ENCODE peak calls at places on chromosomes 1 and 21, in five cellular contexts. One of them, this sample, is unnamed. For H3K4me1, the result is how much of the 10 kb centered on the place peaks cover.

GRCh38 chr1:62978056-62978455 is 194.1 kb downstream of the ATG4C start:
- DNase-seq in fibroblast of lung: no peak
- DNase-seq in CD8-positive, alpha-beta T cell: no peak
- DNase-seq in tibial artery: no peak
- DNase-seq in cardiac muscle cell: no peak
- DNase-seq in this sample: no peak

GRCh38 chr1:42730988-42731387 is 9.0 kb downstream of the CLDN19 start:
- DNase-seq in fibroblast of lung: no peak
- DNase-seq in CD8-positive, alpha-beta T cell: no peak
- DNase-seq in tibial artery: no peak
- DNase-seq in cardiac muscle cell: no peak
- DNase-seq in this sample: no peak

GRCh38 chr1:147852706-147853225 is 49.8 kb upstream of the GJA8 start:
- DNase-seq in fibroblast of lung: peak
- DNase-seq in CD8-positive, alpha-beta T cell: no peak
- DNase-seq in tibial artery: no peak
- DNase-seq in cardiac muscle cell: no peak
- DNase-seq in this sample: no peak

GRCh38 chr1:78691995-78692747 is 42.5 kb downstream of the IFI44 start:
- DNase-seq in fibroblast of lung: peak
- DNase-seq in CD8-positive, alpha-beta T cell: no peak
- DNase-seq in tibial artery: no peak
- DNase-seq in cardiac muscle cell: no peak
- DNase-seq in this sample: no peak

GRCh38 chr1:192589813-192590212 is 14.2 kb downstream of the RGS1 start:
- DNase-seq in fibroblast of lung: peak
- DNase-seq in CD8-positive, alpha-beta T cell: no peak
- DNase-seq in tibial artery: no peak
- DNase-seq in cardiac muscle cell: peak
- DNase-seq in this sample: no peak

GRCh38 chr1:97630968-97631367 is 289.9 kb downstream of the DPYD start:
- DNase-seq in fibroblast of lung: peak
- DNase-seq in CD8-positive, alpha-beta T cell: no peak
- DNase-seq in tibial artery: no peak
- DNase-seq in cardiac muscle cell: peak
- DNase-seq in this sample: no peak

GRCh38 chr1:161706116-161706482 is 930 bp upstream of the FCRLA start:
- DNase-seq in fibroblast of lung: peak
- DNase-seq in CD8-positive, alpha-beta T cell: no peak
- DNase-seq in tibial artery: no peak
- DNase-seq in cardiac muscle cell: no peak
- DNase-seq in this sample: no peak

GRCh38 chr1:16015491-16015890 is 2.4 kb downstream of the HSPB7 start:
- DNase-seq in fibroblast of lung: no peak
- DNase-seq in CD8-positive, alpha-beta T cell: no peak
- DNase-seq in tibial artery: no peak
- DNase-seq in cardiac muscle cell: no peak
- DNase-seq in this sample: no peak

GRCh38 chr21:44872568-44873355 is 728 bp downstream of the PTTG1IP start:
- DNase-seq in fibroblast of lung: peak
- DNase-seq in CD8-positive, alpha-beta T cell: peak
- DNase-seq in tibial artery: peak
- DNase-seq in cardiac muscle cell: peak
- DNase-seq in this sample: peak
- H3K4me1 ChIP-seq in fibroblast of lung: under half
- H3K4me1 ChIP-seq in CD8-positive, alpha-beta T cell: half or more
- H3K4me1 ChIP-seq in tibial artery: half or more
- H3K4me1 ChIP-seq in cardiac muscle cell: under half
- H3K4me1 ChIP-seq in this sample: half or more

GRCh38 chr1:240278082-240278481 is 186.4 kb downstream of the FMN2 start:
- DNase-seq in fibroblast of lung: no peak
- DNase-seq in CD8-positive, alpha-beta T cell: no peak
- DNase-seq in tibial artery: no peak
- DNase-seq in cardiac muscle cell: no peak
- DNase-seq in this sample: no peak
- TF ChIP-seq CTCF in fibroblast of lung: no peak
- TF ChIP-seq CTCF in CD8-positive, alpha-beta T cell: no peak
- TF ChIP-seq CTCF in tibial artery: no peak
- TF ChIP-seq CTCF in cardiac muscle cell: no peak
- TF ChIP-seq CTCF in this sample: no peak

DNA sequence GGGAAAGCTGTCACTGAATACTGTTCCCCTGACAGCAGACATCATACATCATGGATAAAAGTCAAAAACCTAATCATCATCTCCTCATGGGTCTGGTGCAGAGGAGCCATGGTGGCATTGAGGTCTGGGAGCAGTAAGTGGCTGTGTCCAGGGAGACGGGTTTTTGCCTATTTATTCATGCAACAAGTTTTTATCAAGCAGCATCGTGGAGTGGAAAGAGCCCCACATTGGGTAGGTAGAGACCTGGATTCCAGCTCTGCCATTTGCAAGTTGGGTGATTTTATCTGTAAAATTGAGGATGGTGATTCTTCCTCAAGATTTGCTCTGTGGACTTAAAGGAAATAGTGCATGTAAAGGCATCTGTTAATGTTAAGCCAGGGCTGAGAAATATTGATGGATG is 4.2 kb downstream of the CACHD1 start:
- DNase-seq in fibroblast of lung: no peak
- DNase-seq in CD8-positive, alpha-beta T cell: no peak
- DNase-seq in tibial artery: no peak
- DNase-seq in cardiac muscle cell: no peak
- DNase-seq in this sample: no peak
- H3K4me1 ChIP-seq in fibroblast of lung: under half
- H3K4me1 ChIP-seq in CD8-positive, alpha-beta T cell: under half
- H3K4me1 ChIP-seq in tibial artery: half or more
- H3K4me1 ChIP-seq in cardiac muscle cell: half or more
- H3K4me1 ChIP-seq in this sample: under half

DNA sequence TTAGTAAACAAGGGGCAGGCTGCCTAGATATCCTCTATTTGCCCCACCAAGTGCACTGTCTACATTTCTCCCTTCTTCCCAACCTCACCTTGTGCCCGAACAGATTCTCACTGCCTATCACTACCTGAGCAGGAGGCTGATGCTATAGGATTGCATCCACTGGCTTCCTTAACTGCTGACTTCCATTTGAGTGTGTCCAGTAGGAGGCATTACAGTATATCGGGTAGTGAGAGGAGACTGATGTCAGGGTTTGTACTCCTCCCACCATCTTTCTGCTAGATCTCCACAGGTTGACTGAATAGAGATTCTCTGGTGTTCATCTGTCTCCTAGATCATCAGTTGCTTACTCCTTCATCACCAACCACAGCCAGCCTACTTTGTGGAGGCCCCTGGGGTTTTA is 796.3 kb downstream of the LRRIQ3 start:
- DNase-seq in fibroblast of lung: no peak
- DNase-seq in CD8-positive, alpha-beta T cell: no peak
- DNase-seq in tibial artery: no peak
- DNase-seq in cardiac muscle cell: no peak
- DNase-seq in this sample: no peak
- TF ChIP-seq CTCF in fibroblast of lung: no peak
- TF ChIP-seq CTCF in CD8-positive, alpha-beta T cell: no peak
- TF ChIP-seq CTCF in tibial artery: no peak
- TF ChIP-seq CTCF in cardiac muscle cell: no peak
- TF ChIP-seq CTCF in this sample: no peak

GRCh38 chr1:201022178-201022823 is 1.2 kb downstream of the KIF21B start:
- DNase-seq in fibroblast of lung: no peak
- DNase-seq in CD8-positive, alpha-beta T cell: no peak
- DNase-seq in tibial artery: no peak
- DNase-seq in cardiac muscle cell: no peak
- DNase-seq in this sample: no peak

GRCh38 chr1:201022824-201023516 is 544 bp downstream of the KIF21B start:
- DNase-seq in fibroblast of lung: no peak
- DNase-seq in CD8-positive, alpha-beta T cell: peak
- DNase-seq in tibial artery: no peak
- DNase-seq in cardiac muscle cell: no peak
- DNase-seq in this sample: no peak

GRCh38 chr1:201024251-201024998 is 911 bp upstream of the KIF21B start:
- DNase-seq in fibroblast of lung: no peak
- DNase-seq in CD8-positive, alpha-beta T cell: no peak
- DNase-seq in tibial artery: no peak
- DNase-seq in cardiac muscle cell: no peak
- DNase-seq in this sample: no peak

GRCh38 chr1:201021333-201022177 is 2.0 kb downstream of the KIF21B start:
- DNase-seq in fibroblast of lung: no peak
- DNase-seq in CD8-positive, alpha-beta T cell: peak
- DNase-seq in tibial artery: no peak
- DNase-seq in cardiac muscle cell: no peak
- DNase-seq in this sample: no peak

DNA sequence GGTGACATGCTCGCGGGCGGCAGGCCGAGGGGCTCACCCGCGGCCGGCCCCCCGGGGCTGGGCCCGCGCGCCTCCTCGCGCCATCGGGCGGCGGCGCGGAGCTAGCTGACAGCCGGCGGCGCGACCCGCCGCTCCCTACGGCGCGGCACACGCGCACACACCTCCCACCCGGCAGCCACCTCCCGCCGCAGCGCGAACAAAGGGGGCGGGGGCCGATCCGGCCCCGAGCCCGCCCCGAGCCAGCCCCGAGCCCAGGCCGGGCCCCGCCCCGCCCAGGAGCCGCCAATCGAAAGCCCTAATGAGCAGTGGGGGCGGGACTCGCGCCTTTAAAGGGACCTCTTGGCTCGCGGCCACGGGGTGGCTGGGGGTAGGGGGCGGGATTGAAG is at the start of gene KIF21B:
- DNase-seq in fibroblast of lung: peak
- DNase-seq in CD8-positive, alpha-beta T cell: peak
- DNase-seq in tibial artery: peak
- DNase-seq in cardiac muscle cell: peak
- DNase-seq in this sample: peak
- H3K4me1 ChIP-seq in fibroblast of lung: under half
- H3K4me1 ChIP-seq in CD8-positive, alpha-beta T cell: half or more
- H3K4me1 ChIP-seq in tibial artery: under half
- H3K4me1 ChIP-seq in cardiac muscle cell: under half
- H3K4me1 ChIP-seq in this sample: under half

DNA sequence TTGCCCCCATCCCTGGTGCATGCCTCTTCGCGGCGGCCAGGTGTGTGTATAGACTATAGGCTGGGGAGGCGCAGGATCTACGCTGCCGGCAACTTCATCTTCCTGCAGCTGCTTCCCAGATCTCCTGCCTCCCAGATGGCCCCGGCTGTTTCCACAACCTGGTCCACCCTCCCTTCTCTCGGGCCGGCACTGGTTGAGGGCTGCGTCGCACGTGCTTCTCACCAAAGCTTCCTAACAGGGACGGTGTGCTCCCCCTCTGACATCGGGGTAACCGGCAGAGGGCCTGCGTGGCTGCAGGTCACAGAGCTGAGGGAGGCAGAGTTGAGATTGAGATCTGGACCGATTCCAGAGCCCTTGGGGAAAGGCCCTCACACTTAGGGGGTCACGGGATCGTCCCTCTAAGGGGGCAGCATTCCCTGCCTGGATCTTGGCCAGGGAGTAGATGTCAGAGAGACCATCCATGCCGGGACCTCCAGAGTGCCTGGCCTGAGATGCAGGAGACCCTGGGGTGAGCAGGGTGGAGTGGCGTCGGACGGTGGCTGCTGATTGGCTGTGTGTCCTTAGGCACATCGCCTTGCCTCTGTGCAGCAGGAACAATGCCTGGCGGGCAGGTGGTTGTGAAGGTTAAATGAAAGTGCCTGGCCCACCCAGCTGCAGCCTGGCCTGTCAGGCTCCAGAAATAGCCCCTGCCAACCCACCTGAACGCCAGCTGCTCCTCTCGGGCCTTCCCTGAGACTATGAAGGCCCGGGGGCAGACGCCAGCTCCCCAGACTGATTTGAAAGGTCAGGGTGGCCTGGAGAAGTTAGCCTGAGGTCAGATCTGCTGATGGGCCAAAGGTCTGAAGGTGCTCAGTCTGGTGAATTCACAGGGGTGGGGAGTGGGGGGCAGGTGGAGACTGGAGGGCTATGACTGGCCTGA is 6.1 kb upstream of the MASP2 start:
- DNase-seq in fibroblast of lung: no peak
- DNase-seq in CD8-positive, alpha-beta T cell: no peak
- DNase-seq in tibial artery: no peak
- DNase-seq in cardiac muscle cell: no peak
- DNase-seq in this sample: no peak
- TF ChIP-seq CTCF in fibroblast of lung: no peak
- TF ChIP-seq CTCF in CD8-positive, alpha-beta T cell: no peak
- TF ChIP-seq CTCF in tibial artery: no peak
- TF ChIP-seq CTCF in cardiac muscle cell: no peak
- TF ChIP-seq CTCF in this sample: no peak

GRCh38 chr1:201554789-201555592 is 16.1 kb downstream of the NAV1 start:
- DNase-seq in fibroblast of lung: no peak
- DNase-seq in CD8-positive, alpha-beta T cell: no peak
- DNase-seq in tibial artery: no peak
- DNase-seq in cardiac muscle cell: no peak
- DNase-seq in this sample: no peak
- H3K4me1 ChIP-seq in fibroblast of lung: under half
- H3K4me1 ChIP-seq in CD8-positive, alpha-beta T cell: under half
- H3K4me1 ChIP-seq in tibial artery: under half
- H3K4me1 ChIP-seq in cardiac muscle cell: under half
- H3K4me1 ChIP-seq in this sample: under half

GRCh38 chr1:46539968-46540367 is 11.5 kb downstream of the KNCN start:
- DNase-seq in fibroblast of lung: peak
- DNase-seq in CD8-positive, alpha-beta T cell: no peak
- DNase-seq in tibial artery: no peak
- DNase-seq in cardiac muscle cell: peak
- DNase-seq in this sample: no peak
- TF ChIP-seq CTCF in fibroblast of lung: no peak
- TF ChIP-seq CTCF in CD8-positive, alpha-beta T cell: no peak
- TF ChIP-seq CTCF in tibial artery: no peak
- TF ChIP-seq CTCF in cardiac muscle cell: no peak
- TF ChIP-seq CTCF in this sample: no peak

GRCh38 chr1:23594927-23595353 is 35.6 kb upstream of the ID3 start:
- DNase-seq in fibroblast of lung: no peak
- DNase-seq in CD8-positive, alpha-beta T cell: no peak
- DNase-seq in tibial artery: no peak
- DNase-seq in cardiac muscle cell: no peak
- DNase-seq in this sample: no peak
- H3K4me1 ChIP-seq in fibroblast of lung: under half
- H3K4me1 ChIP-seq in CD8-positive, alpha-beta T cell: half or more
- H3K4me1 ChIP-seq in tibial artery: under half
- H3K4me1 ChIP-seq in cardiac muscle cell: under half
- H3K4me1 ChIP-seq in this sample: under half

This sample was measured in psoas muscle.